ENCODE peak calls at places on chromosomes 11 and 22, in four cellular contexts. E is esophagus muscularis mucosa, D is suprapubic skin, G is tibial nerve. T is an unnamed sample.

GRCh38 chr11:74620537-74620936 is 28.2 kb downstream of the POLD3 start:
- DNase-seq in E (no peak), D (no peak), G (no peak), T (no peak)

GRCh38 chr22:41899992-41900651 is 14.8 kb downstream of the SHISA8 start:
- DNase-seq in D (no peak), G (no peak), E (no peak), T (peak)

GRCh38 chr22:19862616-19863246 is 8.1 kb upstream of the GNB1L start:
- DNase-seq in E (no peak), D (no peak), G (no peak), T (no peak)

GRCh38 chr11:131877246-131877645 is 506.8 kb downstream of the NTM start:
- DNase-seq in G (no peak), D (no peak), E (no peak), T (no peak)

GRCh38 chr11:47587733-47588326 is 1.4 kb downstream of the FAM180B start:
- DNase-seq in D (peak), E (no peak), G (peak), T (peak)

GRCh38 chr11:12673601-12673923 is 659 bp upstream of the TEAD1 start:
- DNase-seq in E (no peak), G (no peak), D (no peak), T (no peak)

GRCh38 chr11:96779030-96779429 is 389.2 kb downstream of the JRKL start:
- DNase-seq in E (no peak), D (no peak), G (no peak), T (no peak)

GRCh38 chr22:44839061-44839460 is 86.7 kb downstream of the ARHGAP8 start:
- DNase-seq in E (no peak), D (no peak), G (no peak), T (no peak)

GRCh38 chr11:12224537-12224893 is 114.1 kb downstream of the MICAL2 start:
- DNase-seq in D (peak), G (peak), E (peak), T (peak)

GRCh38 chr22:29306175-29306829 is at the start of gene GAS2L1:
- DNase-seq in D (peak), E (no peak), G (peak), T (peak)

GRCh38 chr22:29308148-29308790 is 1.8 kb downstream of the GAS2L1 start:
- DNase-seq in G (no peak), E (no peak), D (no peak), T (no peak)

GRCh38 chr22:29306830-29307657 is 594 bp downstream of the GAS2L1 start:
- DNase-seq in E (no peak), D (peak), G (peak), T (peak)

GRCh38 chr22:29307658-29308147 is 1.3 kb downstream of the GAS2L1 start:
- DNase-seq in D (no peak), G (no peak), E (no peak), T (no peak)

DNA sequence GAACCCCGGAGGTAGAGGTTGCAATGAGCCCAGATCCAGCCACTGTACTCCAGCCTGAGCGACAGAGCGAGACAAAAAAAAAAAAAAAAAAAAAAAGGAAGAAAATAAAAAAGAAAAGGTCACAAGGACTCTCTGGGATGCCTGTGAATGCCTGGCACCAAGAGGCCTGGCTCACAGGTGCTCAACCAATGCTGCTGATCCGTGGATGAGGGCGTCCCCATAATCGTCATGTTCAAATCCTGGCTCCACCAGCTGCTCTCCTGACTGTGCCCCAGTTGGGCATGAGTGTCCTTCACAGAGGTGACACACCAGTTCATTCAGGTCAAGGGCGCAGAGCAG is 645 bp upstream of the GAS2L1 start:
- DNase-seq in D (no peak), E (no peak), G (no peak), T (no peak)
- H3K4me3 ChIP-seq in D (peak), E (peak), G (peak), T (peak)

GRCh38 chr11:57310091-57310490 is 14.7 kb downstream of the TNKS1BP1 start:
- DNase-seq in E (no peak), G (no peak), D (peak), T (no peak)

GRCh38 chr11:57310630-57311086 is 14.1 kb downstream of the TNKS1BP1 start:
- DNase-seq in D (peak), E (no peak), G (peak), T (no peak)

GRCh38 chr11:57312511-57313021 is 12.2 kb downstream of the TNKS1BP1 start:
- DNase-seq in D (no peak), E (no peak), G (no peak), T (no peak)

GRCh38 chr11:57313071-57313787 is 11.5 kb downstream of the TNKS1BP1 start:
- DNase-seq in E (no peak), G (no peak), D (no peak), T (peak)

DNA sequence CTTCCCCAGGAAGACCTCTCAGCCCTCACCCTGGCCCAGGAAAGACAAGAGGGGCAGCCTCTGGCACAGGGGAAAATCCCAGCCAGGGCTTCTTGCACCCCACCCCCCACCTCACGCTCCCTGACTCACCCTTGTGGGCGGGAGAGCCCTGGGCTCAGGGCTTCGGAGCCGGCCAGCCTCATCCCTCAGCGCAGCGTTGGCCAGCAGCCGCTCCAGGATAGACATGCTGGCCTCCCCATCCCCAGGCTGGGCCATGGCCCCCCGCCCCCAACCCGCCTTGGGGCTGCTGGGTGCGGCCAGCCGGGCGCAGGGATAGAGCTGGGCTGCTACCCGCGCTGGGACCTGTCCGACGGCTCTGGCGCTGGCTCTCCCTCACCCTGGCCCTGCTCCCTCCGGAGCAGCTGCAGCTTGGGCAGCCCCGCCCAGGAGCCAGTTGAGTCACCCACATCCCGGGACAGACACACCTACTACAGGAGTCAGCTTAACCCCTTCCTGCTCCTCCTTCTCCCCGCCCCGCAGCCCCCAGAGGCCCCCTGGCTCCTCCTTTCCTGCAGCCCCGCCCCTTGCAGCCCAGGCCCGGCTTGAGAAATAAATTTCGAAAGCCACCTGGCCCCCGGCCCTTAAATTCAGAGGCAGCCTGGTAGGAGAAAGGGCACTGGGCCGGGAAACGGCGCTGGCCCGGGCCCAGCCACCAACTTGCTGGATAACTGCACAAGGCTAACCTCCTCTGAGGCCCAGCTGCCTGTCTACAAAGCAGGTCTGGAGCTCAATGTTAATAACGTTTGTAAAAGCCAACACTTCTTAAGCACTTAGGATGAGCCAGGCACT is 13.4 kb downstream of the TNKS1BP1 start:
- DNase-seq in E (peak), G (peak), D (peak), T (peak)
- TF ChIP-seq POLR2A in E (peak), G (no peak), D (peak), T (peak)

GRCh38 chr11:64319421-64319761 is 1.5 kb downstream of the PRDX5 start:
- DNase-seq in G (no peak), E (no peak), D (no peak), T (no peak)
- H3K4me3 ChIP-seq in G (peak), E (peak), D (peak), T (no peak)

GRCh38 chr11:67630943-67631331 is 1.2 kb upstream of the NUDT8 start:
- DNase-seq in E (no peak), G (no peak), D (no peak), T (no peak)
- TF ChIP-seq POLR2A in E (no peak), G (no peak), D (no peak), T (no peak)

GRCh38 chr11:70334351-70334995 is 63.9 kb upstream of the CTTN start:
- DNase-seq in G (no peak), E (no peak), D (no peak), T (no peak)

GRCh38 chr11:70332567-70332966 is 62.1 kb downstream of the PPFIA1 start:
- DNase-seq in D (no peak), E (no peak), G (no peak), T (no peak)

GRCh38 chr11:70333206-70333605 is 62.7 kb downstream of the PPFIA1 start:
- DNase-seq in D (no peak), G (no peak), E (no peak), T (no peak)

GRCh38 chr11:70338594-70338993 is 59.7 kb upstream of the CTTN start:
- DNase-seq in G (no peak), E (no peak), D (no peak), T (no peak)

DNA sequence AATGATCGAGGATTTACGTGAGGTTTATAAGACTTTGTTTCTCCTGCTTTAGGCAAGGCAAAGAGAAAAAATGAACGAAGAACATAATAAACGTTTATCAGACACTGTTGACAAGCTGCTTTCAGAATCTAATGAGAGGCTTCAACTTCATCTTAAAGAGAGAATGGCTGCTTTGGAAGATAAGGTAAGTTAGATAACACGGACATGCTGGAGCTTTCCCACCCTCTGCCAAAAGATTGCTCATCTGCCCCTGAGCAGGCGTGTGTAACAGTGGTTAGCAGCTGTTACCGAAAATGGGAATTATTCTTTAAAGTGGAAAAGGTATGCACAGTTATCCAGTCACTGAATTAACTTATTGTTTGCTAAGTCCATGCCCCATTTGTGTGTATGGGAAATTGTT is 62.8 kb upstream of the CTTN start:
- DNase-seq in E (no peak), G (no peak), D (no peak), T (no peak)
- H3K4me3 ChIP-seq in E (no peak), G (no peak), D (no peak), T (no peak)

DNA sequence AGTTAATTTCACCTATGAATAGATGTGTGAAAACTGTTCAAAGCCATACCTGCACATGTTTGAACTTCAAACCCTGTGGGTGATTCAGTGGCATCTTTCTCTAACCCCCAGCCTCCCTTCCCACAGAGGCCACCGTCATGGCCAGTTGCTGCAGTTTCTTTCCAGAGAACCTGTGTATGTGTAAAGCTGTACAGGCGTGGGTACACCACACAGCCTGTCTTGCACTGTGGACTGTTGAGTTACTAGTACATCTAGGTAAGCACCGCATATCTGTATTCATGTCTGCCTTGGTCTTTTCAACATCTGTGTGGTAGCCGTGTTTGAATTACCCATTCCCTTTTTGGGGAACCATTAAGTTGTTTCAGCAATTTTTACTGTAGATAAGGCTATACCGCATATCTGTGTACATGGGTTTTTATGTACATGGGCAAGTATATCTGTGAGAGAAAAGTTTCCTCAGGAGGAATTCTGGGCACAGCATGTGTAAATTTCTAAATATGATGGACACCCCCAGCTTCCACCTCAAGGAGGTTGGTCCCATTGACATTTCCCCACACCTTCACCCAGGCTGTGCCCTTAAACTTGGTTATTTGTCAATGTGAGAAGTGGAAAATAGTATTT is 13.9 kb downstream of the NEAT1 start:
- DNase-seq in G (no peak), D (peak), E (peak), T (no peak)
- TF ChIP-seq POLR2A in G (no peak), D (peak), E (no peak), T (no peak)

GRCh38 chr11:122103366-122103765 is 12.6 kb downstream of the BLID start:
- DNase-seq in G (no peak), D (no peak), E (no peak), T (no peak)
- H3K4me3 ChIP-seq in G (no peak), D (no peak), E (no peak), T (no peak)

GRCh38 chr11:66347425-66348276 is at the start of gene B4GAT1:
- DNase-seq in D (peak), E (peak), G (peak), T (peak)
- TF ChIP-seq POLR2A in D (no peak), E (no peak), G (no peak), T (no peak)

GRCh38 chr11:64334764-64335741 is 5.0 kb upstream of the CCDC88B start:
- DNase-seq in G (no peak), D (no peak), E (no peak), T (no peak)
- H3K4me3 ChIP-seq in G (no peak), D (no peak), E (no peak), T (no peak)